ENCODE peak calls at places on chromosomes 5 and 9, in six cellular contexts. M is GM12878, N is H1, H is HepG2, J is SK-N-SH, L is K562. S is an unnamed sample.

GRCh38 chr9:135468866-135469521 is 10.6 kb upstream of the PPP1R26 start:
- DNase-seq in M (no peak), N (no peak), H (no peak), J (peak; percentile 57), L (peak; percentile 51), S (no peak)

GRCh38 chr9:136255896-136256890 is 10.6 kb upstream of the QSOX2 start:
- DNase-seq in M (no peak), N (no peak), H (no peak), J (no peak), L (peak; percentile 65), S (no peak)

GRCh38 chr5:136006767-136007251 is 22.0 kb upstream of the TGFBI start:
- DNase-seq in M (no peak), N (no peak), H (no peak), J (no peak), L (no peak), S (no peak)

GRCh38 chr5:156310115-156310514 is 16.8 kb upstream of the SGCD start:
- DNase-seq in M (no peak), N (no peak), H (no peak), J (no peak), L (no peak), S (no peak)

GRCh38 chr9:4306788-4307144 is 6.9 kb upstream of the GLIS3 start:
- DNase-seq in M (no peak), N (no peak), H (no peak), J (no peak), L (no peak), S (no peak)

GRCh38 chr5:125487231-125487630 is 740.8 kb upstream of the ZNF608 start:
- DNase-seq in M (no peak), N (no peak), H (no peak), J (no peak), L (no peak), S (no peak)

GRCh38 chr5:174229640-174230350 is 184.3 kb downstream of the NSG2 start:
- DNase-seq in M (no peak), N (no peak), H (no peak), J (no peak), L (no peak), S (no peak)

GRCh38 chr9:89154651-89155336 is 23.8 kb downstream of the SHC3 start:
- DNase-seq in M (no peak), N (no peak), H (no peak), J (no peak), L (no peak), S (peak; percentile 1)

GRCh38 chr9:122087406-122088200 is 5.5 kb downstream of the TTLL11 start:
- DNase-seq in M (no peak), N (no peak), H (no peak), J (no peak), L (no peak), S (no peak)

GRCh38 chr5:118314936-118315335 is 673.4 kb downstream of the DTWD2 start:
- DNase-seq in M (no peak), N (no peak), H (no peak), J (no peak), L (no peak), S (no peak)

GRCh38 chr9:129933709-129934586 is 98.7 kb downstream of the USP20 start:
- DNase-seq in M (no peak), N (no peak), H (no peak), J (peak; percentile 49), L (no peak), S (no peak)

GRCh38 chr9:131236761-131237160 is 39.5 kb downstream of the FAM78A start:
- DNase-seq in M (no peak), N (no peak), H (no peak), J (no peak), L (no peak), S (no peak)

GRCh38 chr5:145350501-145350900 is 484.6 kb downstream of the PRELID2 start:
- DNase-seq in M (no peak), N (no peak), H (no peak), J (no peak), L (no peak), S (no peak)

GRCh38 chr9:109444771-109445320 is 53.3 kb downstream of the PTPN3 start:
- DNase-seq in M (no peak), N (no peak), H (no peak), J (no peak), L (no peak), S (no peak)

GRCh38 chr9:78811562-78812276 is 514.8 kb downstream of the PSAT1 start:
- DNase-seq in M (no peak), N (no peak), H (no peak), J (no peak), L (no peak), S (no peak)

GRCh38 chr9:97873877-97874276 is 20.9 kb downstream of the FOXE1 start:
- DNase-seq in M (no peak), N (no peak), H (no peak), J (no peak), L (no peak), S (no peak)

GRCh38 chr5:35030426-35030825 is 17.3 kb downstream of the AGXT2 start:
- DNase-seq in M (no peak), N (no peak), H (no peak), J (no peak), L (no peak), S (no peak)

GRCh38 chr9:119368179-119368578 is 1.1 kb downstream of the BRINP1 start:
- DNase-seq in M (no peak), N (no peak), H (no peak), J (no peak), L (no peak), S (no peak)
- H3K27ac ChIP-seq in M (no peak overlapping the region), N (no peak overlapping the region), H (no peak overlapping the region), J (no peak overlapping the region), L (no peak overlapping the region), S (no peak overlapping the region)

DNA sequence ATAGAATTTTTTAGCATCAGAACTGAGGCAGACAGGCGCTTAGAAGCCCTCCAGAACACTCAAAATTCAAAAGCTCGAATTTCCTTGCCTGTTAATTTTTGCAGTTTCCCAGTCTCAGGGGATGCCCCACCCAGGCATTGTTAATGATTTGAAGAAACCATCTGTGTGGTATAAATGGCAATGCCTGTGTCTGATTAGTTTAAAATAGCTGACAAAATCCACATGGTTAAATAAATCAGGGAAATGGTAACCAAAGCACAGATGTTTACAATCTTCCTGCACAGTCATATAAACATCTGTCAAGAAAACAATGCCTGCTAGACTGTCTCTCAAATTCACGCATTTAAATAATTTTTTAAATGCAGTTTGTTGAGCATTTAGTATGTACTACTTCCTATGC is 185.2 kb upstream of the RGMB start:
- DNase-seq in M (no peak), N (no peak), H (no peak), J (no peak), L (no peak), S (no peak)
- TF ChIP-seq POLR2AphosphoS5 in M (no peak), N (no peak), H (no peak), J (no peak), L (no peak), S (no peak)

DNA sequence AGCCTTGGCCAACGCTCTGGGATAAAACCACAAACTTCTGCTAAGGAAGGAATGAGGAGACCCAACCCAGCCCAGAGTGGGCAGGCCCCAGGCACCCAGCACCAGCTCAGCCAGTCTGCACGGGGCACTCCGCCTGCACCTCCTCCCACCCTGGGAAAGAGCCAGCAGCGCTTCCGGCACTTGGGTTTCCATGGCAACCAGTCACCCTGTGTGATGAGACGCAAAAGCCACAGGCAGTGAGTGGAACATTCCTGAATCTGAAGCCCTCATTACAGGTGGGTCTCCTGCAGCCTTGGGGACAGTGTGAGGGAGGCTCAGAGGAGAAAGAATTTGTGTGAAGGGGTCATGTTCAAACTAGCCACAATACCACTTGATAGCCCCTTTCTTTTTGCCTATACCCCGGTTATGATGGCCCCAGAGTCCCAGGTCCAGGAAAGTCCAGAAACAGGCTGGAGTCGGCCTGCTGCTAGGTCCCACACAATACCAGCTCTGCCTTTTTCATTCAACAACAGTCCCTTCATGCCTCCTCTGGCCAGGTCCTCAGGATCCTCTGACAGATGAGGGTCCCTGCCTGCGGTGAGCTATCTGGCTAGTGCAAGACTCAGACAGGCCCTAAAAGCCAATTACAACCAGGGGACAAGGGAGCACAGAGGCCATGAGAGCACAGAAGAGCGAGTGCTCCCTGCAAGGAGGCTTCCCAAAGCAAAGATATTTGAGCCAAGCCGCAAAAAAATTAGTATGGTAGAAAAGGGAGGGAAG is 85.0 kb upstream of the ZBTB43 start:
- DNase-seq in M (peak; percentile 53), N (peak; percentile 67), H (peak; percentile 55), J (peak; percentile 83), L (peak; percentile 37), S (peak; percentile 74)
- TF ChIP-seq GABPA in M (no peak), N (peak; percentile 47), H (peak; percentile 14), J (no peak), L (no peak), S (no peak)

GRCh38 chr9:94813379-94813778 is 86.9 kb downstream of the AOPEP start:
- DNase-seq in M (no peak), N (no peak), H (no peak), J (no peak), L (no peak), S (no peak)
- H3K27ac ChIP-seq in M (no peak overlapping the region), N (no peak overlapping the region), H (no peak overlapping the region), J (no peak overlapping the region), L (no peak overlapping the region), S (no peak overlapping the region)

DNA sequence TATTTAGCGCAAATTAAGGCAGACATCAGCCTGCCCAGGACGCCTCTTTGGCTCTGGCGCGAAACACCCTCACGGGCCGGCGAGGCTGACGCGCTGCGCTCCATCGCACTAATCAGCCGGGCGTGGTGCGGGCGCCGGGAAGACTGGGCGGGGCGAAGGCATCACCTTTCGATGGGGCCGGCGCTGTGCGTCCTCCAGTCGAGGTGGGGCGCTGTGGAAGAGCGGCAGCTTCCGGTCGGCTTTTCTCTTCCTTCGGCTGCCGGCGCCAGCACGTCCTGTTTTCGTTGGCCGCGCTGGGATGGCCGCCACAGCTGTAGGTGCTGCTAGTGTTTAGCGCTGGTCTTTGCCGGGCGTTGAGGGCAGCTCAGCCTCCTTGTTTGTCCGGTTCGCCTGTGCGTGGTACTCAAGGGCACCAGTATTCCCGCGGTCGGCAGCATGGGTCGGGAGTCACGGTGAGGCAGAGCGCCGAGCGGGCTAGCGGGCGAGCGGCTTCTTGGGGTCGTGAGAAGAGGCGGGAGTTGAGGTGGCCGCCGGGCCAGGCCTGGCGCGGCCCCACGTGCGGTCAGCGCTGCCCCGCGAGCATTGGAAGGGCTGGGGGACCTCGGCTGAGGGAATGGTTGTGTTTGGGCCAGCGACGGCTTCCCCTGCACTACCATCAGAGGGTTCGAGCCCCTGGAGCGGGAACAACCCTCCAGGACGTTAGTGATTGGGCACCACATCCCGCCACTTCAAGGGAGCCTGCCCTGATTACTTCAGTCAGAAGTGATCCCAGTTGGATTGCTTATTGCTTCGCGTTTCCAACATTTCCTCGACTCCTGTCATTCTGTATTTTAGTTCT is at the start of gene DDX46:
- DNase-seq in M (peak; percentile 64), N (peak; percentile 80), H (peak; percentile 85), J (peak; percentile 97), L (peak; percentile 93), S (peak; percentile 63)
- TF ChIP-seq POLR2AphosphoS5 in M (peak; percentile 93), N (peak; percentile 95), H (peak; percentile 91), J (peak; percentile 95), L (peak; percentile 85), S (peak; percentile 88)